ENCODE peak calls at places on chromosomes 11 and 22, in nine cellular contexts. D, M, G, P, V, Z, Y, W and O are unnamed samples. For H3K9me3 and H3K4me1, the result is how much of the 10 kb centered on the place peaks cover.

GRCh38 chr11:129191649-129192048 is 476 bp downstream of the ARHGAP32 start:
- DNase-seq in Z (no peak), Y (no peak), V (no peak), G (peak), P (no peak), M (no peak), D (no peak), W (no peak), O (no peak)

GRCh38 chr11:72072348-72072747 is 8.0 kb downstream of the NUMA1 start:
- DNase-seq in W (no peak), M (no peak), Z (no peak), G (no peak), Y (no peak), D (no peak), V (no peak), P (no peak), O (peak)

GRCh38 chr22:27495325-27495724 is 306.2 kb downstream of the MN1 start:
- DNase-seq in Z (no peak), D (no peak), Y (no peak), W (no peak), G (no peak), P (no peak), V (no peak), M (no peak), O (no peak)

GRCh38 chr22:35299217-35299716 is 427 bp upstream of the TOM1 start:
- DNase-seq in G (no peak), P (no peak), W (no peak), D (no peak), Y (no peak), M (no peak), Z (no peak), V (no peak), O (peak)

GRCh38 chr11:1129666-1130160 is 28.0 kb upstream of the MUC5AC start:
- DNase-seq in Z (no peak), D (peak), Y (no peak), V (no peak), W (no peak), G (peak), P (no peak), M (no peak), O (no peak)

GRCh38 chr11:76663912-76664440 is 6.6 kb downstream of the LRRC32 start:
- DNase-seq in Z (no peak), Y (no peak), W (no peak), D (peak), M (no peak), P (no peak), V (no peak), G (no peak), O (no peak)

GRCh38 chr11:118883368-118884071 is at the start of gene CXCR5:
- DNase-seq in D (no peak), M (no peak), P (no peak), Z (no peak), Y (no peak), W (no peak), G (no peak), V (no peak), O (no peak)

GRCh38 chr11:122628691-122629555 is 26.6 kb upstream of the UBASH3B start:
- DNase-seq in W (peak), M (peak), D (no peak), Z (peak), G (peak), P (peak), Y (peak), V (peak), O (peak)

GRCh38 chr11:3161309-3161708 is 3.8 kb downstream of the OSBPL5 start:
- DNase-seq in P (peak), D (peak), Z (no peak), M (no peak), G (no peak), V (peak), Y (no peak), W (no peak), O (peak)

GRCh38 chr11:42772886-42773285 is 538.9 kb upstream of the API5 start:
- DNase-seq in D (no peak), Y (no peak), M (no peak), P (no peak), G (no peak), W (no peak), Z (no peak), V (no peak), O (no peak)

GRCh38 chr11:3837793-3838192 is 3.0 kb downstream of the RHOG start:
- DNase-seq in Z (no peak), G (peak), Y (no peak), M (no peak), P (no peak), V (no peak), W (no peak), D (no peak), O (peak)

GRCh38 chr11:16806791-16807190 is 68.3 kb downstream of the C11orf58 start:
- DNase-seq in W (no peak), Z (no peak), P (no peak), V (no peak), G (no peak), M (no peak), Y (no peak), D (no peak), O (no peak)

GRCh38 chr22:43537019-43537585 is 125.3 kb downstream of the MPPED1 start:
- DNase-seq in Y (no peak), G (no peak), V (no peak), Z (no peak), M (no peak), W (no peak), P (no peak), D (peak), O (no peak)

GRCh38 chr11:12212181-12212820 is 101.9 kb downstream of the MICAL2 start:
- DNase-seq in Z (no peak), P (no peak), D (no peak), V (no peak), W (no peak), M (no peak), Y (no peak), G (no peak), O (no peak)

GRCh38 chr22:27086080-27086479 is 428.7 kb downstream of the MIAT start:
- DNase-seq in G (no peak), M (no peak), W (no peak), Y (no peak), D (no peak), Z (no peak), P (no peak), V (no peak), O (no peak)

GRCh38 chr11:61616443-61616842 is 35.6 kb upstream of the SYT7 start:
- DNase-seq in V (no peak), M (no peak), Z (no peak), P (no peak), G (no peak), Y (no peak), W (no peak), D (no peak), O (peak)

GRCh38 chr11:68216171-68216938 is 3.3 kb upstream of the KMT5B start:
- DNase-seq in W (no peak), D (peak), M (no peak), G (peak), P (peak), Y (no peak), Z (no peak), V (no peak), O (no peak)

GRCh38 chr22:41600976-41601375 is 11.3 kb upstream of the PMM1 start:
- DNase-seq in G (no peak), Y (no peak), W (no peak), V (no peak), D (peak), Z (no peak), M (no peak), P (no peak), O (no peak)

GRCh38 chr22:27251563-27251962 is 550.0 kb downstream of the MN1 start:
- DNase-seq in V (no peak), Y (no peak), G (no peak), D (no peak), Z (no peak), P (no peak), M (no peak), W (no peak), O (no peak)

GRCh38 chr11:130425156-130425555 is 3.3 kb downstream of the ADAMTS8 start:
- DNase-seq in D (no peak), G (no peak), W (no peak), V (no peak), Z (no peak), P (no peak), M (no peak), Y (no peak), O (no peak)

GRCh38 chr11:73413246-73413645 is 37.0 kb downstream of the RELT start:
- DNase-seq in M (no peak), Z (no peak), V (no peak), D (no peak), Y (no peak), G (no peak), P (no peak), W (no peak), O (no peak)

GRCh38 chr22:25729016-25729415 is 13.0 kb upstream of the MYO18B start:
- DNase-seq in P (no peak), Y (no peak), D (no peak), M (no peak), Z (no peak), W (no peak), G (no peak), V (no peak), O (no peak)

GRCh38 chr11:126494831-126495230 is 139.3 kb downstream of the ST3GAL4 start:
- DNase-seq in P (no peak), Y (no peak), Z (no peak), G (no peak), D (no peak), V (no peak), M (no peak), W (no peak), O (no peak)

GRCh38 chr11:62719302-62719978 is 7.8 kb downstream of the HNRNPUL2 start:
- DNase-seq in W (no peak), G (no peak), D (no peak), P (no peak), V (no peak), M (no peak), Y (no peak), Z (no peak), O (no peak)

GRCh38 chr11:47213985-47214564 is 699 bp upstream of the DDB2 start:
- DNase-seq in G (peak), W (peak), D (peak), Y (peak), M (peak), Z (peak), V (peak), P (peak), O (peak)

GRCh38 chr22:38238519-38239051 is 34.2 kb downstream of the TMEM184B start:
- DNase-seq in V (no peak), D (no peak), M (no peak), Y (no peak), W (no peak), G (no peak), P (no peak), Z (no peak), O (peak)

GRCh38 chr11:24747275-24748251 is 250.7 kb downstream of the LUZP2 start:
- DNase-seq in D (no peak), P (no peak), V (no peak), M (no peak), W (no peak), Y (no peak), Z (peak), G (no peak), O (no peak)

GRCh38 chr11:2530855-2531200 is 86.0 kb downstream of the KCNQ1 start:
- DNase-seq in D (peak), M (no peak), V (no peak), Z (no peak), Y (no peak), P (peak), W (no peak), G (no peak), O (no peak)

GRCh38 chr11:103609117-103610066 is 427.0 kb upstream of the DDI1 start:
- DNase-seq in M (no peak), W (no peak), G (no peak), Z (no peak), V (no peak), D (no peak), P (no peak), Y (no peak), O (peak)

GRCh38 chr11:8354622-8355417 is 91.1 kb upstream of the LMO1 start:
- DNase-seq in Y (no peak), G (no peak), W (no peak), V (no peak), M (no peak), P (no peak), Z (peak), D (peak), O (peak)

GRCh38 chr22:35996596-35996995 is 32.0 kb downstream of the RBFOX2 start:
- DNase-seq in V (no peak), G (no peak), W (no peak), Z (no peak), D (no peak), P (no peak), Y (no peak), M (no peak), O (no peak)

GRCh38 chr11:28849053-28849452 is 740.9 kb downstream of the METTL15 start:
- DNase-seq in Z (no peak), Y (no peak), M (no peak), G (no peak), V (no peak), W (no peak), D (no peak), P (no peak), O (no peak)

GRCh38 chr11:8019671-8020597 is 32.8 kb downstream of the EIF3F start:
- DNase-seq in P (peak), Y (no peak), V (peak), M (no peak), Z (peak), D (peak), G (peak), W (peak), O (peak)

GRCh38 chr22:49689858-49690257 is 137.8 kb downstream of the BRD1 start:
- DNase-seq in Z (no peak), M (no peak), P (no peak), W (no peak), G (no peak), V (no peak), D (no peak), Y (no peak), O (no peak)

GRCh38 chr11:111524056-111524455 is 9.5 kb downstream of the HOATZ start:
- DNase-seq in Z (no peak), V (no peak), D (no peak), G (no peak), W (no peak), P (no peak), M (no peak), Y (no peak), O (no peak)

GRCh38 chr11:25775608-25776007 is 556.3 kb upstream of the ANO3 start:
- DNase-seq in Z (no peak), D (no peak), W (no peak), P (no peak), G (no peak), Y (no peak), M (no peak), V (no peak), O (peak)

GRCh38 chr22:42747701-42748513 is 27.2 kb upstream of the A4GALT start:
- DNase-seq in V (no peak), Y (no peak), M (no peak), P (no peak), D (no peak), G (no peak), Z (peak), W (no peak), O (peak)

GRCh38 chr11:35586216-35586615 is 32.0 kb upstream of the FJX1 start:
- DNase-seq in Y (no peak), G (no peak), V (no peak), M (no peak), W (no peak), Z (no peak), D (no peak), P (no peak), O (no peak)
- H3K9me3 ChIP-seq in Y (under half), G (under half), V (under half), M (under half), W (under half), Z (under half), D (under half), P (under half), O (under half)

DNA sequence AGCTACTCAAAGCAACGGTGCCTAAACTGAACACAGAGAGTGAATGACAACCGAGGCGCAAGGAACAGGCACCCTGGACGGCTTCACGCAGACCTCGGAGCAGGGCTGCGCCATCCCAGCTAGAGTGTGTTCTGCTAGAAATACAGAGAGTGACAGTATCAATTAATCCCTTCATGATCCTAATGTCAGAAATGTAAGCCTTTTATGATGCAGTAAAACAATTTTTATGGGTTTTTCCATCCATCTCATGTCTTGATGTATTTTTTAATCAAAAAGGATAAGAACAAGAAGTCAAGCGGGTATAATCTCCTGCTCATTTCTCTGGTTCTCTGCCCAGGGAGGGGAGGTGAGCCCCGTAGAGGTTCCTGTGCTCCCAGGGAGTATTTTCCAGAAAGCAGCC is 421.9 kb upstream of the SYN3 start:
- DNase-seq in W (no peak), D (no peak), G (no peak), Z (no peak), Y (no peak), P (no peak), M (no peak), V (no peak), O (no peak)
- H3K4me1 ChIP-seq in W (under half), D (under half), G (under half), Z (under half), Y (under half), P (under half), M (under half), V (under half), O (under half)

DNA sequence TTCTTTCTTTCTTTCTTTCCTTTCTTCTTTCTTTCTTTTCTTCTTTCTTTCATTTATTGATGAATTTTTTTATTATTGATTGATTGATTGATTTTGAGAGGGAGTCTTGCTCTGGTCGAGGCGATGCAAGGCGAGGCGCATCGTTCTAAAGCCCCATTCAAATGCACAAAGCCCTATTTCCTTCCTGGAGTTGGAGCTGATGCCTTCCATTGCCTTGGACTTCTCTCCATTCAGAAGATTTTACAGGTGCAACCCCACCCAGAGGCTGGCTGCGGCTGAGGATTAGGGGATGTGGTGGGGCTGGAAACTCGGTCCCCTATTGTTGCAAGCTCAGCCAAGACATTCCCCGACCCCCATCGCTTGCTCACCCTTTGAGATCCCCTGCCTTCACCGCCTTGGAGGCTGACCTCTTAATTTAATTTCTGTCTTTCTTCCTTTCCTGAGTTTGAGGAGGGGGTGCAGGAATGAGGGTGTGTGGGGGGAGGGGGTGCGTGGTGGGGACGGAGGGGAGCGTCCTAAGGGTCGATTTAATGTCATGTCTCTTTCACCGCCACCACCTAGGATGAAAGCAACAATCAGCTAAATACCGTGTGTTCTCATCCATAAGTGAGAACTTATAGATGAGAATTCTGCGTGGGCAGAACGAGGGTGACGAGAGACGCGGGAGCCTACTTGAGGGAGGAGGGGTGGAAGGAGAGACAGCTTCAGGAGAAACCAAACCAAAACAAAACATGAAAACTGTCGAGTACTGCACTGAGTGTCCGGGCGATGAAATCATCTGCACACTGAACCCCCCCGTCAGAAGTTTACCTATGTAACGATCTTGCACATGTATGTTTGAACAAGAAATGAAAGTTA is 3913.9 kb upstream of the OR11H1 start:
- DNase-seq in P (no peak), W (no peak), Y (no peak), M (no peak), V (no peak), Z (no peak), D (peak), G (no peak), O (no peak)
- H3K9me3 ChIP-seq in P (under half), W (under half), Y (under half), M (under half), V (under half), Z (under half), D (under half), G (under half), O (under half)

DNA sequence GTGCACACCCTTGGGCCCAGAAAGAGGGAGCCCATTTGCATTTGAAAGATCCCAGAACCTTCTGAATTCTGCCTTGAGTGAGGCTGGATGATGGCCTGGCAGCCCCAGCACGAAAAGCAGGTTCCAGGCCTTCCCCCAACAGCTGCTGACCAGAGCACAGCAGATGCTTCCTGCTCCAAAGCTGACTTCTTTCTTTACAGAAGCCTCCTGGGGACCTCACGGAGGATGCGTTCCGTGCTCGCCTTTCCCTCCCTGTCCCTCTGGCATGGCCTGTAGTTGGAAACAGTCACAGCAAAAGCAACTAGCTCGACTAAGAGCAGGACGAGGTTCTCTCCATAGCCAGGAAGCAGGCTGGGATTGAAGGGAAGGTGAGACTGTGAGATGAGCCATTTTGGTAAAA is 107.7 kb upstream of the B3GAT1 start:
- DNase-seq in Z (no peak), W (no peak), G (no peak), M (no peak), D (peak), P (no peak), Y (no peak), V (no peak), O (no peak)
- H3K4me1 ChIP-seq in Z (under half), W (under half), G (under half), M (under half), D (under half), P (under half), Y (under half), V (under half), O (under half)

GRCh38 chr11:114619659-114620173 is 24.1 kb upstream of the NXPE4 start:
- DNase-seq in M (no peak), G (no peak), P (no peak), W (no peak), Z (no peak), Y (no peak), D (no peak), V (no peak), O (no peak)
- H3K9me3 ChIP-seq in M (under half), G (under half), P (under half), W (under half), Z (under half), Y (under half), D (under half), V (under half), O (under half)